ENCODE peak calls at places on chromosomes 5 and 9, in four cellular contexts. One of them, this sample, is unnamed.

GRCh38 chr5:133825631-133826289 is 142.7 kb downstream of the C5orf15 start:
- DNase-seq in cardiac fibroblast: no peak
- DNase-seq in foreskin fibroblast: no peak
- DNase-seq in SK-N-SH: peak; percentile 68
- DNase-seq in this sample: no peak

GRCh38 chr9:95991326-95991725 is 115.8 kb downstream of the ERCC6L2 start:
- DNase-seq in cardiac fibroblast: no peak
- DNase-seq in SK-N-SH: no peak
- DNase-seq in foreskin fibroblast: no peak
- DNase-seq in this sample: no peak

GRCh38 chr9:34686732-34687131 is 4.3 kb downstream of the CCL19 start:
- DNase-seq in cardiac fibroblast: no peak
- DNase-seq in SK-N-SH: no peak
- DNase-seq in foreskin fibroblast: peak; percentile 58
- DNase-seq in this sample: no peak

GRCh38 chr5:157511656-157512644 is 51.9 kb downstream of the NIPAL4 start:
- DNase-seq in foreskin fibroblast: peak; percentile 91
- DNase-seq in cardiac fibroblast: peak; percentile 99
- DNase-seq in SK-N-SH: no peak
- DNase-seq in this sample: peak; percentile 16

GRCh38 chr5:72378636-72379289 is 58.6 kb downstream of the PTCD2 start:
- DNase-seq in SK-N-SH: peak; percentile 21
- DNase-seq in cardiac fibroblast: peak; percentile 95
- DNase-seq in foreskin fibroblast: peak; percentile 91
- DNase-seq in this sample: no peak

GRCh38 chr5:98341038-98341710 is 432.3 kb upstream of the RGMB start:
- DNase-seq in SK-N-SH: no peak
- DNase-seq in cardiac fibroblast: peak; percentile 76
- DNase-seq in foreskin fibroblast: peak; percentile 99
- DNase-seq in this sample: no peak

GRCh38 chr9:90432951-90433350 is 209.7 kb downstream of the DIRAS2 start:
- DNase-seq in SK-N-SH: no peak
- DNase-seq in cardiac fibroblast: no peak
- DNase-seq in foreskin fibroblast: no peak
- DNase-seq in this sample: no peak

GRCh38 chr9:100505564-100506159 is 32.7 kb downstream of the TMEFF1 start:
- DNase-seq in foreskin fibroblast: peak; percentile 56
- DNase-seq in SK-N-SH: peak; percentile 34
- DNase-seq in cardiac fibroblast: peak; percentile 61
- DNase-seq in this sample: peak; percentile 56

GRCh38 chr9:72356019-72356653 is 8.9 kb downstream of the ZFAND5 start:
- DNase-seq in cardiac fibroblast: peak; percentile 45
- DNase-seq in foreskin fibroblast: peak; percentile 79
- DNase-seq in SK-N-SH: peak; percentile 58
- DNase-seq in this sample: no peak

GRCh38 chr5:148875205-148875875 is 48.9 kb downstream of the ADRB2 start:
- DNase-seq in SK-N-SH: no peak
- DNase-seq in cardiac fibroblast: peak; percentile 12
- DNase-seq in foreskin fibroblast: peak; percentile 58
- DNase-seq in this sample: no peak

GRCh38 chr5:149168276-149168675 is 27.0 kb downstream of the ABLIM3 start:
- DNase-seq in foreskin fibroblast: no peak
- DNase-seq in SK-N-SH: no peak
- DNase-seq in cardiac fibroblast: no peak
- DNase-seq in this sample: no peak

GRCh38 chr5:40676643-40677333 is 2.9 kb upstream of the PTGER4 start:
- DNase-seq in SK-N-SH: no peak
- DNase-seq in foreskin fibroblast: peak; percentile 89
- DNase-seq in cardiac fibroblast: peak; percentile 62
- DNase-seq in this sample: no peak

GRCh38 chr5:178546675-178547033 is 43.5 kb downstream of the COL23A1 start:
- DNase-seq in foreskin fibroblast: no peak
- DNase-seq in SK-N-SH: no peak
- DNase-seq in cardiac fibroblast: no peak
- DNase-seq in this sample: no peak

GRCh38 chr5:124797665-124798087 is 51.2 kb upstream of the ZNF608 start:
- DNase-seq in cardiac fibroblast: peak; percentile 25
- DNase-seq in foreskin fibroblast: no peak
- DNase-seq in SK-N-SH: no peak
- DNase-seq in this sample: no peak

GRCh38 chr5:87410941-87411340 is 1.8 kb downstream of the CCNH start:
- DNase-seq in SK-N-SH: no peak
- DNase-seq in foreskin fibroblast: peak; percentile 69
- DNase-seq in cardiac fibroblast: peak; percentile 79
- DNase-seq in this sample: no peak

GRCh38 chr5:112146323-112146848 is 272.7 kb downstream of the EPB41L4A start:
- DNase-seq in SK-N-SH: no peak
- DNase-seq in foreskin fibroblast: peak; percentile 87
- DNase-seq in cardiac fibroblast: peak; percentile 90
- DNase-seq in this sample: no peak

GRCh38 chr5:135116146-135116545 is 82.1 kb upstream of the PITX1 start:
- DNase-seq in foreskin fibroblast: no peak
- DNase-seq in cardiac fibroblast: no peak
- DNase-seq in SK-N-SH: no peak
- DNase-seq in this sample: no peak

GRCh38 chr9:77731930-77732329 is 83.8 kb upstream of the GNA14 start:
- DNase-seq in cardiac fibroblast: no peak
- DNase-seq in SK-N-SH: peak; percentile 21
- DNase-seq in foreskin fibroblast: no peak
- DNase-seq in this sample: no peak

GRCh38 chr5:26700759-26701384 is 337.5 kb downstream of the CDH9 start:
- DNase-seq in foreskin fibroblast: no peak
- DNase-seq in SK-N-SH: peak; percentile 38
- DNase-seq in cardiac fibroblast: no peak
- DNase-seq in this sample: peak; percentile 56

GRCh38 chr5:69364414-69364813 is 4.9 kb downstream of the AK6 start:
- DNase-seq in foreskin fibroblast: peak; percentile 12
- DNase-seq in SK-N-SH: peak; percentile 43
- DNase-seq in cardiac fibroblast: peak; percentile 17
- DNase-seq in this sample: no peak

DNA sequence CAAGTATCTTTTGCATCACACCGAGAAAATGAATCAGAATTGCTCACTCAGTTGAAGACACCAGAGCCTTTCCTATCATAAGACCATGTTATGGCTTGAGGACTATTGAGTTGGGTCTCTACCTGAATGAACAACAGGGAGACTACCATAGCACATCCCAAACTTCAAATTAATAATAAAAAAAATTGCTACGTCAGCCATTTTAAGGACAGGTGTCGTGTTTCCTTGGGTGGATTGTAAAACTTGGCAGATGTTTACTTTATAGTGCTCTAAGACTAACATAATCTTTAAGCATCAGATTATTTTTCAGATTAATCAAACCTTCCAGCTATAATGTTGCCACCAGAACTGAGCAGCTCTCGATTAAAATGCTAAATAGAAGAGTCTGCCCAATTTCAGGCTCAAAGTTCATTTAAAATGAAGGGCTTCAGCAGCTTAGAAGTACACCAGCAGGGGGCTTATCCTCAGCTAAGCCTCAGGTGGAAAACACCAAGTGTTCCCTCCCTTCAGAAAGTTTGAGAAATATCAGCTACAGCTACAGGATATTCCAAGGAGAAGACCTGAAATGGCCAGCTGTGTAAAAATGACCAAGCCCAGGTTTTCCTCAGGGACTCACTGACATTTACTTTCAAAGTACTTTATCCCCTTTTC is 395.5 kb downstream of the DTWD2 start:
- DNase-seq in SK-N-SH: no peak
- DNase-seq in cardiac fibroblast: no peak
- DNase-seq in foreskin fibroblast: no peak
- DNase-seq in this sample: no peak
- TF ChIP-seq CTCF in SK-N-SH: no peak
- TF ChIP-seq CTCF in cardiac fibroblast: no peak
- TF ChIP-seq CTCF in foreskin fibroblast: peak; percentile 17
- TF ChIP-seq CTCF in this sample: peak; percentile 42

DNA sequence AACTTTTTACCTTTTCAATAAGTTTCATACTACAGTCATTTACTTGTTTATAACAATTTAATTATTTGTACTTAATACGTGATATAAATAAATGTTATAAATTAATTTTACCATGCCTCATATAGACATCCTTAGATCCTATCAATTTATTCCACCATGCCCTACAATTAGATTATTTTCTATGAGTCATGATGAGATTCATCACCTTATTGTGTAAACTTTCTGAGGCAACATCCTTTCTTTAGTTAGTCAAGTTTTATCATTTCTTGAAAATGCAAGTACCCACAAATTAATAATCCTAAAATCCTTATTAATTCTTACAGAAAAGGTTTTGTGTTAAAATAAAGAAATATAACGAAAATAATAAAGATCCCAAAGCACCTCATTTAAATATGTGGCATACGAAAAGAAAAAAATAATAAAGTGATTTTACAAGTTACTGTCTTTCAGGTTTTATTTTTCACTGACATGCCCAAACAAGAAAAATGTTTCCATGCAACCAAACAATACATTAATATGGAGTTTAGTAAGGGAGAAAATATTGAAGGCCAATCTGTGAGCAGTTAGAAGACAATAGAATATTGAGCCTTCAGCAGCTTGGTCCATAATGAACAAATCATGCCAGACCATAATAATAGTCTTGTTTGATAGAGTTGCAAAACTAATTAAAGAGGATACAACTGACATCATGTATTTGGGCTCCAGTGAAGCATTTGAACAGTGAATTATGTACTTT is 188.7 kb upstream of the MRPS30 start:
- DNase-seq in foreskin fibroblast: no peak
- DNase-seq in SK-N-SH: no peak
- DNase-seq in cardiac fibroblast: no peak
- DNase-seq in this sample: no peak
- TF ChIP-seq CTCF in foreskin fibroblast: no peak
- TF ChIP-seq CTCF in SK-N-SH: no peak
- TF ChIP-seq CTCF in cardiac fibroblast: no peak
- TF ChIP-seq CTCF in this sample: no peak

DNA sequence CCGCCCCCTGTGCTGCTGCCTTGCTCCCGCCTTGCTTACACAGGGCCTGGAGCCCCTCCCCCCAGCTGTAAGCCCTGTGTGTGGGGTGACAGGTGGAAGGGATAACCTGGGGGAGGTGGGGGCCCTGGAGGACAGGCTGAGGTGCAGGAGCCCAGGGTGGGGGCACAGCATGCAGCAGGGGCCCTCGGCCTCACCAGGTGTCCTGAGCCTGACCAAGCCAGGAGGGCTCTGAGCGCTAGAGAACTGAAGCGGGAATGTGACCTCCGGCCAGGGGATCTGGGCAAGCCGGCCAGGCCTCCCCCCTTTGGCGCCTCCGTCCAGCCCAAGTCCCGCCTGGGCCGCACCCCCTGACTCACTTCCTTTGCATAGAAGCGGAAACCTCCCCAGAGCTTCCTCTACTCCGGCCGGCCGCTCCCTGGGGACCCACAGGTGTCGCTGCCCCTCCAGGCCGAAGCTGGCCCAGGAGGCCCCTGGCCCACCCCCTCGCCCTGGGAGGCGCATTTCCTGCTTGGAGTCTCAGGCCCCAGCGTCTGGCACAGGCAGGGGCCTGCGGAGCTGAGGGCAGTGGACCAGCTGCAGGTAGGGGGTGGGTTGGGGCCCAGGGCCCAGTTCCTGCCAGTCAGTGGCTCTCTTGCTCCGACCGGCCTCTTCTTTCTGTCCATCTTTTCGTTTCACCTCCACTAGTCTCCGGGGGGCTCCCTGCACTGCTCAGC is at the start of gene TOR4A:
- DNase-seq in foreskin fibroblast: peak; percentile 97
- DNase-seq in SK-N-SH: no peak
- DNase-seq in cardiac fibroblast: peak; percentile 94
- DNase-seq in this sample: no peak
- TF ChIP-seq CTCF in foreskin fibroblast: peak; percentile 25
- TF ChIP-seq CTCF in SK-N-SH: no peak
- TF ChIP-seq CTCF in cardiac fibroblast: no peak
- TF ChIP-seq CTCF in this sample: no peak

GRCh38 chr5:90802695-90803317 is 244.2 kb downstream of the ADGRV1 start:
- DNase-seq in cardiac fibroblast: peak; percentile 41
- DNase-seq in SK-N-SH: peak; percentile 41
- DNase-seq in foreskin fibroblast: peak; percentile 50
- DNase-seq in this sample: peak; percentile 6
- TF ChIP-seq CTCF in cardiac fibroblast: peak; percentile 85
- TF ChIP-seq CTCF in SK-N-SH: peak; percentile 70
- TF ChIP-seq CTCF in foreskin fibroblast: peak; percentile 85
- TF ChIP-seq CTCF in this sample: peak; percentile 82

DNA sequence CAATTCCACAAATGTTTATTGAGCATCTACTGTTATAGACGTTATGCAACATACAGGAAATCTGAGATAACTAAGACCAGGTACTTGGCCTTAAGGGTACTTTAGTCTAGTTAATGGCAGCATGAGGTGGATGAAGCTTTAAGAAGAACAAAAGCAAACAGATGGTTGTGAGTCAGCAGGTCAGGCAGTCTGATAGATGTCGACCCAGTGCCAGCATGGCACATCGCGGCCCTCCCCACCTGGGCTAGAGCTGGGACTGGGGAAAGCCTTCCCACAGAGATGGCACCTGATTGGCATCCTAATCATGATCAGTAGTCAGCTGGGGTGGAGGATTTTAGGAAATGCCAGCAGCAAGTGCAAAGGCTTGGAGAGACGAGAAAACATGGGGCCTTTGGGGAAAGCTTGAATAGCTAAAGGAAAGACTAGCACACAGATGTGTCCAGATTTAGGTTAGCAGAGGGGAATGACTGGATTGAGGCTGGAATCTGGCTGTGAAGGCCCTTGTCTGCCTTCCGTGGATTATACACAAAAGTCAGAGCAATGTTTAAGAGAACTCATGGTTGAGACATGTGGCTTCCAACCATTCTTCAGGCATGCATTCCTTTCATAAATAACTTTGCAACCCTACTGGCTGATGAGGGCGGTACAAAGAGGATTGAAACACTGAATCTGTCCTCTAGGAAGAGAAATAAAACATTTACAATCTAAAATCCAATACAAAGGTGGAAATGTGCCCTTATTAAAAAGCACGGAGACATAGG is 395.4 kb upstream of the WWC1 start:
- DNase-seq in SK-N-SH: no peak
- DNase-seq in cardiac fibroblast: no peak
- DNase-seq in foreskin fibroblast: no peak
- DNase-seq in this sample: no peak
- TF ChIP-seq CTCF in SK-N-SH: no peak
- TF ChIP-seq CTCF in cardiac fibroblast: no peak
- TF ChIP-seq CTCF in foreskin fibroblast: no peak
- TF ChIP-seq CTCF in this sample: no peak

GRCh38 chr5:92309336-92309991 is 926.3 kb upstream of the ARRDC3 start:
- DNase-seq in foreskin fibroblast: peak; percentile 77
- DNase-seq in cardiac fibroblast: peak; percentile 65
- DNase-seq in SK-N-SH: peak; percentile 53
- DNase-seq in this sample: no peak
- TF ChIP-seq CTCF in foreskin fibroblast: peak; percentile 36
- TF ChIP-seq CTCF in cardiac fibroblast: peak; percentile 31
- TF ChIP-seq CTCF in SK-N-SH: peak; percentile 73
- TF ChIP-seq CTCF in this sample: peak; percentile 78

This sample was measured in neural crest cell.